ENCODE peak calls at places on chromosomes 4 and X, in seven cellular contexts. E is ovary, T is SK-N-SH, H is lung, O is psoas muscle, S is heart left ventricle, C is colonic mucosa. L is an unnamed sample.

GRCh38 chrX:104679175-104679574 is 113.2 kb downstream of the IL1RAPL2 start:
- DNase-seq in E (no peak), T (no peak), H (no peak), O (no peak), S (no peak), C (no peak), L (no peak)

GRCh38 chr4:139694522-139694921 is 28.9 kb downstream of the MGST2 start:
- DNase-seq in E (no peak), T (no peak), H (no peak), O (no peak), S (no peak), C (no peak), L (no peak)

GRCh38 chr4:54961357-54961975 is 163.9 kb downstream of the KDR start:
- DNase-seq in E (no peak), T (peak), H (no peak), O (no peak), S (no peak), C (no peak), L (no peak)

GRCh38 chrX:104310084-104310483 is 55.4 kb upstream of the ESX1 start:
- DNase-seq in E (no peak), T (peak), H (no peak), O (no peak), S (no peak), C (no peak), L (no peak)

GRCh38 chr4:173056708-173057107 is 111.9 kb upstream of the GALNT7 start:
- DNase-seq in E (no peak), T (no peak), H (no peak), O (no peak), S (no peak), C (no peak), L (no peak)

GRCh38 chr4:7938513-7939376 is 916 bp downstream of the AFAP1 start:
- DNase-seq in E (peak), T (peak), H (no peak), O (no peak), S (peak), C (no peak), L (peak)

GRCh38 chr4:128241425-128241913 is 46.1 kb downstream of the PGRMC2 start:
- DNase-seq in E (no peak), T (peak), H (no peak), O (no peak), S (no peak), C (no peak), L (no peak)

GRCh38 chr4:110629214-110629754 is 6.4 kb upstream of the PITX2 start:
- DNase-seq in E (no peak), T (no peak), H (no peak), O (no peak), S (no peak), C (no peak), L (no peak)

GRCh38 chr4:82629238-82630000 is 67.6 kb upstream of the TMEM150C start:
- DNase-seq in E (no peak), T (no peak), H (no peak), O (no peak), S (no peak), C (no peak), L (no peak)

GRCh38 chr4:54228563-54229501 is at the start of gene PDGFRA:
- DNase-seq in E (peak), T (peak), H (peak), O (peak), S (peak), C (peak), L (no peak)

GRCh38 chr4:182925298-182925738 is 8.1 kb upstream of the DCTD start:
- DNase-seq in E (peak), T (peak), H (peak), O (peak), S (peak), C (peak), L (peak)

GRCh38 chrX:23902419-23902818 is 5.3 kb downstream of the APOO start:
- DNase-seq in E (no peak), T (peak), H (no peak), O (no peak), S (no peak), C (no peak), L (no peak)

GRCh38 chr4:13523591-13524503 is 20.5 kb downstream of the NKX3-2 start:
- DNase-seq in E (no peak), T (peak), H (no peak), O (no peak), S (no peak), C (no peak), L (no peak)

GRCh38 chr4:151098191-151098590 is 1.2 kb upstream of the RPS3A start:
- DNase-seq in E (no peak), T (no peak), H (no peak), O (no peak), S (no peak), C (peak), L (no peak)

GRCh38 chr4:54498661-54499111 is 159.1 kb upstream of the KIT start:
- DNase-seq in E (no peak), T (no peak), H (no peak), O (no peak), S (no peak), C (no peak), L (no peak)

GRCh38 chr4:81031389-81032173 is 1.1 kb downstream of the BMP3 start:
- DNase-seq in E (no peak), T (peak), H (peak), O (peak), S (no peak), C (peak), L (no peak)

GRCh38 chrX:110250847-110251246 is 67.0 kb downstream of the AMMECR1 start:
- DNase-seq in E (no peak), T (no peak), H (no peak), O (no peak), S (no peak), C (no peak), L (no peak)

GRCh38 chr4:24322517-24322916 is 261.8 kb downstream of the DHX15 start:
- DNase-seq in E (no peak), T (no peak), H (no peak), O (no peak), S (no peak), C (no peak), L (no peak)

GRCh38 chr4:168511780-168512467 is 15.1 kb downstream of the PALLD start:
- DNase-seq in E (no peak), T (no peak), H (no peak), O (no peak), S (no peak), C (no peak), L (peak)

GRCh38 chr4:6633091-6633906 is 7.2 kb upstream of the MRFAP1 start:
- DNase-seq in E (no peak), T (no peak), H (no peak), O (peak), S (no peak), C (no peak), L (no peak)

GRCh38 chrX:85611926-85612325 is 232.5 kb upstream of the POF1B start:
- DNase-seq in E (no peak), T (peak), H (no peak), O (no peak), S (no peak), C (no peak), L (no peak)

GRCh38 chr4:23966720-23967119 is 76.9 kb upstream of the PPARGC1A start:
- DNase-seq in E (no peak), T (peak), H (no peak), O (no peak), S (no peak), C (no peak), L (no peak)

GRCh38 chrX:56281789-56282188 is 49.6 kb downstream of the KLF8 start:
- DNase-seq in E (no peak), T (peak), H (no peak), O (no peak), S (no peak), C (no peak), L (no peak)

GRCh38 chr4:141158219-141158618 is 24.9 kb upstream of the RNF150 start:
- DNase-seq in E (no peak), T (peak), H (no peak), O (no peak), S (no peak), C (no peak), L (no peak)

GRCh38 chr4:96630839-96631238 is 790.9 kb downstream of the PDHA2 start:
- DNase-seq in E (no peak), T (no peak), H (no peak), O (no peak), S (no peak), C (no peak), L (no peak)

GRCh38 chrX:56995271-56995994 is at the start of gene SPIN3:
- DNase-seq in E (peak), T (peak), H (peak), O (peak), S (peak), C (peak), L (peak)

GRCh38 chrX:128078545-128078944 is 26.3 kb upstream of the ACTRT1 start:
- DNase-seq in E (no peak), T (no peak), H (no peak), O (no peak), S (no peak), C (no peak), L (no peak)

GRCh38 chr4:87420431-87420830 is 1.9 kb upstream of the NUDT9 start:
- DNase-seq in E (no peak), T (no peak), H (no peak), O (no peak), S (no peak), C (no peak), L (no peak)
- H3K27ac ChIP-seq in E (no peak), T (no peak), H (no peak), O (no peak), S (no peak), C (peak), L (peak)

GRCh38 chrX:88425739-88426138 is 321.3 kb upstream of the CPXCR1 start:
- DNase-seq in E (no peak), T (no peak), H (no peak), O (no peak), S (no peak), C (no peak), L (no peak)
- TF ChIP-seq CTCF in E (no peak), T (peak), H (no peak), O (no peak), S (peak), C (no peak), L (no peak)

GRCh38 chrX:150548251-150548650 is 20.2 kb upstream of the MTM1 start:
- DNase-seq in E (no peak), T (no peak), H (no peak), O (no peak), S (no peak), C (no peak), L (no peak)
- H3K27ac ChIP-seq in E (peak), T (no peak), H (no peak), O (peak), S (peak), C (peak), L (no peak)

DNA sequence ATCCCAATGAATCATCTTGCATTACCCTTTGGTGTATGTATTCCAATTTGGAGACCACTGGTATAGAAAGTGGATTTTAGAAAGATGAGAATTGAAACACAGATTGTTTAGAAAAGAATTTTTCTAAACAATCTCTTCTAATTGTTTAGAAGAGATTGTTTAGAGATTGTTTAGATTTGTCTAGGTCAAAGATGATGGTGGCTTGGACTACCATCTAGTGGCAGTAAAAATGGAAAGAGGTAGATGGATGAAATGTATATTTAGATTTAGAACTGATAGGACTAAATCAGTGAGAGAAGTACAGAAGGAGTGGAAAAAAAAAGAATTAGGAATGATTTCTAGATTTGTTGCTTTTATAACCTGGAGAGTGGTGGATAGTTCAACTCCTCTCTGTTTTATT is 70.6 kb downstream of the ARSJ start:
- DNase-seq in E (no peak), T (no peak), H (no peak), O (no peak), S (no peak), C (no peak), L (no peak)
- TF ChIP-seq CTCF in E (no peak), T (peak), H (no peak), O (peak), S (peak), C (no peak), L (peak)

GRCh38 chr4:142960134-142960533 is 114.0 kb upstream of the INPP4B start:
- DNase-seq in E (no peak), T (no peak), H (no peak), O (no peak), S (no peak), C (no peak), L (no peak)
- H3K27ac ChIP-seq in E (no peak), T (no peak), H (no peak), O (no peak), S (no peak), C (no peak), L (no peak)